ENCODE peak calls at places on chromosome 2, in four cellular contexts. H, J, K and T are unnamed samples.

GRCh38 chr2:142065700-142066099 is 65.1 kb downstream of the LRP1B start:
- DNase-seq in H (no peak), J (no peak), K (no peak), T (no peak)

GRCh38 chr2:10028988-10029874 is 14.1 kb upstream of the KLF11 start:
- DNase-seq in K (peak), J (peak), H (no peak), T (peak)

GRCh38 chr2:128309341-128310093 is 9.2 kb downstream of the HS6ST1 start:
- DNase-seq in J (peak), K (peak), H (no peak), T (peak)

GRCh38 chr2:95303191-95303914 is 6.2 kb downstream of the KCNIP3 start:
- DNase-seq in K (no peak), H (no peak), J (no peak), T (no peak)

GRCh38 chr2:15735738-15736326 is 144.2 kb downstream of the DDX1 start:
- DNase-seq in K (no peak), H (no peak), J (no peak), T (no peak)

GRCh38 chr2:131493199-131494018 is 1.2 kb upstream of the MZT2A start:
- DNase-seq in K (no peak), J (peak), H (no peak), T (no peak)

GRCh38 chr2:7994397-7994951 is 687.4 kb upstream of the ID2 start:
- DNase-seq in H (no peak), K (no peak), J (no peak), T (no peak)

GRCh38 chr2:104858325-104858978 is 4.5 kb downstream of the POU3F3 start:
- DNase-seq in H (no peak), K (no peak), J (no peak), T (no peak)

GRCh38 chr2:43220982-43221659 is 5.3 kb downstream of the ZFP36L2 start:
- DNase-seq in J (peak), H (peak), K (peak), T (peak)

GRCh38 chr2:232137346-232137745 is 175.8 kb downstream of the DIS3L2 start:
- DNase-seq in K (no peak), J (no peak), H (no peak), T (no peak)

GRCh38 chr2:24514820-24515219 is 23.8 kb downstream of the NCOA1 start:
- DNase-seq in H (no peak), J (no peak), K (no peak), T (no peak)

GRCh38 chr2:69013837-69014796 is 1.1 kb downstream of the ANTXR1 start:
- DNase-seq in H (no peak), J (no peak), K (peak), T (no peak)

GRCh38 chr2:39871291-39871761 is 92.3 kb upstream of the THUMPD2 start:
- DNase-seq in J (no peak), K (no peak), H (peak), T (no peak)

GRCh38 chr2:135226961-135227360 is 174.9 kb downstream of the RAB3GAP1 start:
- DNase-seq in J (no peak), K (no peak), H (peak), T (no peak)

GRCh38 chr2:174662459-174662858 is 64.9 kb upstream of the WIPF1 start:
- DNase-seq in K (no peak), J (no peak), H (peak), T (no peak)

GRCh38 chr2:239177325-239177724 is 223.5 kb downstream of the HDAC4 start:
- DNase-seq in H (no peak), J (no peak), K (no peak), T (peak)

GRCh38 chr2:138722316-138722715 is 57.9 kb downstream of the NXPH2 start:
- DNase-seq in K (no peak), H (no peak), J (no peak), T (no peak)

GRCh38 chr2:1585635-1586034 is 158.7 kb downstream of the PXDN start:
- DNase-seq in H (no peak), K (no peak), J (peak), T (peak)

GRCh38 chr2:190978389-190979053 is 35.5 kb downstream of the STAT1 start:
- DNase-seq in H (no peak), J (no peak), K (no peak), T (no peak)

GRCh38 chr2:111975819-111976218 is 77.4 kb downstream of the MERTK start:
- DNase-seq in K (no peak), J (no peak), H (no peak), T (no peak)

GRCh38 chr2:234399451-234400246 is 97.2 kb downstream of the ARL4C start:
- DNase-seq in H (no peak), J (no peak), K (no peak), T (no peak)

GRCh38 chr2:124309563-124310138 is 284.6 kb downstream of the CNTNAP5 start:
- DNase-seq in J (no peak), K (no peak), H (no peak), T (no peak)

GRCh38 chr2:74233648-74234047 is 35.2 kb downstream of the MTHFD2 start:
- DNase-seq in J (no peak), K (no peak), H (no peak), T (no peak)

GRCh38 chr2:75006041-75006440 is 47.6 kb downstream of the POLE4 start:
- DNase-seq in J (no peak), K (no peak), H (no peak), T (no peak)

GRCh38 chr2:196176142-196176738 is 4.9 kb upstream of the STK17B start:
- DNase-seq in J (peak), K (no peak), H (no peak), T (no peak)

GRCh38 chr2:70124983-70125480 is 37.8 kb downstream of the PCBP1 start:
- DNase-seq in K (peak), J (peak), H (no peak), T (peak)

GRCh38 chr2:206176128-206176527 is 16.4 kb downstream of the EEF1B2 start:
- DNase-seq in J (no peak), K (no peak), H (no peak), T (no peak)

GRCh38 chr2:215002500-215002899 is 135.9 kb downstream of the ABCA12 start:
- DNase-seq in H (peak), K (peak), J (no peak), T (no peak)

GRCh38 chr2:137467246-137467862 is 496.9 kb upstream of the HNMT start:
- DNase-seq in H (no peak), J (no peak), K (peak), T (no peak)

GRCh38 chr2:157747280-157747679 is 118.6 kb upstream of the ACVR1C start:
- DNase-seq in H (no peak), K (no peak), J (no peak), T (no peak)

GRCh38 chr2:144666032-144666431 is 146.1 kb upstream of the ZEB2 start:
- DNase-seq in H (no peak), K (no peak), J (no peak), T (no peak)

GRCh38 chr2:158781562-158781961 is 13.6 kb upstream of the DAPL1 start:
- DNase-seq in J (no peak), K (no peak), H (peak), T (no peak)

GRCh38 chr2:102137138-102137537 is 5.4 kb upstream of the IL1R1 start:
- DNase-seq in H (no peak), J (no peak), K (no peak), T (no peak)

GRCh38 chr2:40127890-40128548 is 323.9 kb downstream of the SLC8A1 start:
- DNase-seq in J (no peak), H (peak), K (no peak), T (no peak)

GRCh38 chr2:185640588-185640987 is 98.0 kb upstream of the FSIP2 start:
- DNase-seq in K (no peak), J (no peak), H (no peak), T (no peak)

GRCh38 chr2:121400206-121400605 is 115.2 kb upstream of the TFCP2L1 start:
- DNase-seq in K (no peak), H (no peak), J (no peak), T (no peak)

GRCh38 chr2:239189711-239190131 is 211.1 kb downstream of the HDAC4 start:
- DNase-seq in J (peak), H (no peak), K (no peak), T (peak)